ENCODE peak calls at places on chromosomes 13 and 19, in four cellular contexts. W is HL-60, X is GM12878, H is K562. N is an unnamed sample.

GRCh38 chr13:20814224-20814910 is 40.6 kb upstream of the EEF1AKMT1 start:
- DNase-seq in W (no peak), X (no peak), H (no peak), N (no peak)

GRCh38 chr19:15935167-15935702 is 906 bp upstream of the CYP4F11 start:
- DNase-seq in W (no peak), X (no peak), H (no peak), N (no peak)

GRCh38 chr13:100721885-100722512 is 47.4 kb upstream of the TMTC4 start:
- DNase-seq in W (peak), X (no peak), H (peak), N (peak)

GRCh38 chr19:23436944-23437343 is 41.7 kb upstream of the ZNF91 start:
- DNase-seq in W (no peak), X (no peak), H (peak), N (no peak)

GRCh38 chr13:47545206-47545605 is 455.9 kb downstream of the SUCLA2 start:
- DNase-seq in W (no peak), X (no peak), H (no peak), N (no peak)

GRCh38 chr13:109781384-109782065 is 4.9 kb downstream of the IRS2 start:
- DNase-seq in W (no peak), X (no peak), H (no peak), N (no peak)

GRCh38 chr19:6126335-6126974 is 9.0 kb upstream of the ACSBG2 start:
- DNase-seq in W (peak), X (peak), H (peak), N (no peak)

GRCh38 chr13:99955747-99956472 is 15.7 kb downstream of the ZIC5 start:
- DNase-seq in W (no peak), X (no peak), H (no peak), N (no peak)

GRCh38 chr13:55302568-55302967 is 1838.2 kb upstream of the PRR20A start:
- DNase-seq in W (no peak), X (no peak), H (no peak), N (no peak)

GRCh38 chr13:57925250-57925649 is 293.7 kb downstream of the PCDH17 start:
- DNase-seq in W (no peak), X (no peak), H (no peak), N (no peak)

GRCh38 chr13:74443623-74444022 is 309.4 kb upstream of the KLF12 start:
- DNase-seq in W (no peak), X (no peak), H (no peak), N (no peak)

GRCh38 chr19:7658219-7658686 is 10.6 kb upstream of the RETN start:
- DNase-seq in W (peak), X (peak), H (no peak), N (peak)
- TF ChIP-seq SPI1 in W (no peak), X (no peak), H (no peak), N (no peak)

DNA sequence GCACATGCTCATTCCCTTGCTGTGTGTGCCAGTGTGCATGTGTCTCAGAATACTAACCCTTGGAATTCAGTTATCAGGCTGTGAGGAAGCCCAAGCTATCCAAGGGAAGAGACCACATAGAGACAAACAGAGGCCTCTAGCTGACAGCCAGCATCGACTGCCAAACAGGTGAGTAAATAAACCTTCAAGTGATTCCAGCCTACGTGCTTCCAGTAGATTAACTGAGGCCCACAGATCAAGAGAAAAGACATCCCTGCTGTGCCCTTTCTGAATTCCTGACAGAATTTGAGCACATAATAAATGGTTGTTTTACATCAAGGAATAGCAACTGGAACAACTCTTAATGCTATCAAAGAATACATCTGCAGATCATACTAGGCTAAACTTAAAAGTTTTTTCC is 17.5 kb downstream of the ZC3H13 start:
- DNase-seq in W (no peak), X (no peak), H (no peak), N (no peak)
- TF ChIP-seq POLR2AphosphoS5 in W (no peak), X (no peak), H (no peak), N (no peak)

GRCh38 chr13:105050696-105051095 is 1484.8 kb downstream of the EFNB2 start:
- DNase-seq in W (no peak), X (no peak), H (no peak), N (no peak)

GRCh38 chr13:105047676-105048295 is 1487.7 kb downstream of the EFNB2 start:
- DNase-seq in W (no peak), X (no peak), H (no peak), N (no peak)

DNA sequence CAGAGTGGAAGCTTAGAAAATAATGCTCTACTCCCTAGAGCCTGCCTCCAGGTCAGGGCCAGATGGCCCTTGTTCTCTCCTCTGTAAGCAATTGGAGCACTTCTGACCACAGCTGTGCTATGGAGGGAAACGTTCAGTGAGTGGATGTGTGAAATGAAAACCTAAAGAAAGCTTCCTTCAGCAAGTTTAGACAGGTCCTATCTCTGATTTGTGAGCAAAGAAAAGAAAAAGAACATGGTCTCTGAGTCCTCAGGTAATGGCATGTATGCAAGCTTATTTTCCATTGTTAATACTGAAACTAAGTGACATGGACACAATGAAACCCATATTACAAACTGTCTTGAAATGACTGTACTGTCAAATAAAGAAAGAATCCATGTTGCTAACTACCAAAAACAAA is 1486.8 kb downstream of the EFNB2 start:
- DNase-seq in W (no peak), X (peak), H (no peak), N (peak)
- TF ChIP-seq SPI1 in W (no peak), X (no peak), H (no peak), N (no peak)

GRCh38 chr13:42271337-42272114 is 426 bp upstream of the AKAP11 start:
- DNase-seq in W (peak), X (peak), H (peak), N (peak)
- TF ChIP-seq POLR2AphosphoS5 in W (no peak), X (peak), H (no peak), N (no peak)

DNA sequence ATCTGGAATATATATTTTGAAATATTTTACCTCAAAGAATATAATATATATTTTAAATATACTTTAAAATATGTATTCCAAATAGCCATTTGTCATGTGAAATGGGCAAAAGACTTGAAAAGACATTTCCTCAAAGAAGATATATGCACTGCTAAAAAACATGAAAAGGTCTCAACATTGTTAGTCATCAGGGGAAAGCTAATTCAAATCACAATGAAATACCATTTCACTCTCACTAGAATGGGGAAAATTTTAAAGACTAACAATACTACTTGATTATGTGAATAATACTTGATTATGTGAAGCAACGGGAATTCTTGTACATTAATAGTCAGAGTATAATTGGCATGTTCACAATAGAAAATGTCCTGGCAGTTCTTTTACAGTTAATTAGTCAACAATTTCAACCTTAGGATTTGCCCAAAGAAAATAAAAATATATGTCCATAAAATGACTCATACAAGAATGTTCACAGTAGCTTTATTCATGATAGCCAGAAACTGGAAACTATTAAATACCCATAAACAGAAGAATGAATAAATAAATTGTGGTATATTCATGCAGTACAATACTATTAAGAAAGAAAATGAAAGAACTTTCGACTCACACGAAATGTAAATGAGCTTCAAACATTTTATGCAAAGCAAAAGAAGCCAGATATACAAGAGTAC is 6.8 kb upstream of the KBTBD6 start:
- DNase-seq in W (no peak), X (no peak), H (no peak), N (no peak)
- TF ChIP-seq SPI1 in W (no peak), X (no peak), H (no peak), N (no peak)